ENCODE peak calls at places on chromosomes 4 and X, in eight cellular contexts. One of them, this sample, is unnamed.

GRCh38 chr4:127503111-127503510 is 129.6 kb upstream of the INTU start:
- DNase-seq in tibial artery: no peak
- DNase-seq in suprapubic skin: no peak
- DNase-seq in WERI-Rb-1: no peak
- DNase-seq in A549: no peak
- DNase-seq in endodermal cell: no peak
- DNase-seq in SK-N-SH: no peak
- DNase-seq in upper lobe of right lung: no peak
- DNase-seq in this sample: no peak

GRCh38 chr4:6777636-6778281 is 4.8 kb upstream of the KIAA0232 start:
- DNase-seq in SK-N-SH: no peak
- DNase-seq in WERI-Rb-1: no peak
- DNase-seq in suprapubic skin: no peak
- DNase-seq in upper lobe of right lung: no peak
- DNase-seq in tibial artery: no peak
- DNase-seq in A549: no peak
- DNase-seq in endodermal cell: no peak
- DNase-seq in this sample: no peak

GRCh38 chr4:17583944-17584343 is 6.9 kb downstream of the LAP3 start:
- DNase-seq in SK-N-SH: no peak
- DNase-seq in tibial artery: no peak
- DNase-seq in A549: no peak
- DNase-seq in upper lobe of right lung: no peak
- DNase-seq in WERI-Rb-1: no peak
- DNase-seq in endodermal cell: no peak
- DNase-seq in suprapubic skin: no peak
- DNase-seq in this sample: no peak

GRCh38 chrX:131577999-131578734 is 34.3 kb downstream of the OR13H1 start:
- DNase-seq in A549: peak; percentile 64
- DNase-seq in WERI-Rb-1: no peak
- DNase-seq in upper lobe of right lung: no peak
- DNase-seq in endodermal cell: no peak
- DNase-seq in tibial artery: no peak
- DNase-seq in suprapubic skin: no peak
- DNase-seq in SK-N-SH: peak; percentile 6
- DNase-seq in this sample: no peak

GRCh38 chrX:27966492-27966891 is 14.8 kb downstream of the DCAF8L1 start:
- DNase-seq in tibial artery: no peak
- DNase-seq in WERI-Rb-1: no peak
- DNase-seq in endodermal cell: no peak
- DNase-seq in upper lobe of right lung: no peak
- DNase-seq in suprapubic skin: no peak
- DNase-seq in SK-N-SH: no peak
- DNase-seq in A549: peak; percentile 20
- DNase-seq in this sample: no peak

GRCh38 chr4:67638157-67638556 is 62.8 kb downstream of the UBA6 start:
- DNase-seq in A549: no peak
- DNase-seq in endodermal cell: peak; percentile 29
- DNase-seq in upper lobe of right lung: no peak
- DNase-seq in suprapubic skin: no peak
- DNase-seq in tibial artery: no peak
- DNase-seq in SK-N-SH: no peak
- DNase-seq in WERI-Rb-1: no peak
- DNase-seq in this sample: no peak

GRCh38 chrX:54509401-54509800 is 13.4 kb upstream of the FGD1 start:
- DNase-seq in suprapubic skin: no peak
- DNase-seq in endodermal cell: no peak
- DNase-seq in tibial artery: no peak
- DNase-seq in A549: no peak
- DNase-seq in upper lobe of right lung: no peak
- DNase-seq in WERI-Rb-1: no peak
- DNase-seq in SK-N-SH: no peak
- DNase-seq in this sample: no peak

GRCh38 chr4:94636004-94636403 is 121.8 kb upstream of the BMPR1B start:
- DNase-seq in upper lobe of right lung: no peak
- DNase-seq in tibial artery: no peak
- DNase-seq in endodermal cell: no peak
- DNase-seq in suprapubic skin: no peak
- DNase-seq in A549: no peak
- DNase-seq in SK-N-SH: no peak
- DNase-seq in WERI-Rb-1: no peak
- DNase-seq in this sample: no peak

GRCh38 chr4:20255251-20255586 is 3.5 kb downstream of the SLIT2 start:
- DNase-seq in upper lobe of right lung: no peak
- DNase-seq in tibial artery: no peak
- DNase-seq in endodermal cell: no peak
- DNase-seq in A549: no peak
- DNase-seq in WERI-Rb-1: no peak
- DNase-seq in SK-N-SH: no peak
- DNase-seq in suprapubic skin: no peak
- DNase-seq in this sample: no peak

DNA sequence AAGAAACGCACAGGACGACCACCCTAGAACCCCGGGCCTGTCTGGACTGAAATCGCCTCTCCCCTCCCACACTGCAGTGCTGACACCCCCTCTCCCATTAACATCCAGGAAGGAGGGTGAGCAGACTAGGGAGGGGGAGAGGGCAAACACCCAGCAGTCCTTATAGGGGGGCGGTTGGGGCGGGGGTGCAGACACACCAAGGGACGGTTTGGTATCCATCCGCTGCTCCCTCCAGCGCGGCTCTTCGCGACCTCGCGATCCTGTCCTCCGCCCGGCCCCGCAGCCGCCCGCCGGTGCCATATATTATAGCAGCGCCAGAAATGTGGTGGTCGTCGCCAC is 411 bp upstream of the GPRASP1 start:
- DNase-seq in WERI-Rb-1: no peak
- DNase-seq in endodermal cell: no peak
- DNase-seq in A549: no peak
- DNase-seq in upper lobe of right lung: no peak
- DNase-seq in tibial artery: no peak
- DNase-seq in suprapubic skin: no peak
- DNase-seq in SK-N-SH: no peak
- DNase-seq in this sample: no peak
- H3K4me3 ChIP-seq in WERI-Rb-1: peak overlapping the region; percentile 46
- H3K4me3 ChIP-seq in endodermal cell: peak overlapping the region; percentile 73
- H3K4me3 ChIP-seq in A549: peak overlapping the region; percentile 40
- H3K4me3 ChIP-seq in upper lobe of right lung: peak overlapping the region; percentile 57
- H3K4me3 ChIP-seq in tibial artery: peak overlapping the region; percentile 69
- H3K4me3 ChIP-seq in suprapubic skin: peak overlapping the region; percentile 63
- H3K4me3 ChIP-seq in SK-N-SH: peak overlapping the region; percentile 61
- H3K4me3 ChIP-seq in this sample: no peak overlapping the region

GRCh38 chr4:89681671-89682070 is 155.3 kb downstream of the SNCA start:
- DNase-seq in A549: no peak
- DNase-seq in upper lobe of right lung: no peak
- DNase-seq in SK-N-SH: no peak
- DNase-seq in suprapubic skin: no peak
- DNase-seq in WERI-Rb-1: no peak
- DNase-seq in endodermal cell: no peak
- DNase-seq in tibial artery: no peak
- DNase-seq in this sample: no peak
- H3K27ac ChIP-seq in A549: no peak overlapping the region
- H3K27ac ChIP-seq in upper lobe of right lung: no peak overlapping the region
- H3K27ac ChIP-seq in SK-N-SH: no peak overlapping the region
- H3K27ac ChIP-seq in suprapubic skin: peak overlapping the region; percentile 20
- H3K27ac ChIP-seq in WERI-Rb-1: no peak overlapping the region
- H3K27ac ChIP-seq in endodermal cell: no peak overlapping the region
- H3K27ac ChIP-seq in tibial artery: no peak overlapping the region
- H3K27ac ChIP-seq in this sample: no peak overlapping the region

GRCh38 chr4:88599298-88599697 is 7.0 kb downstream of the HERC3 start:
- DNase-seq in A549: peak; percentile 16
- DNase-seq in suprapubic skin: no peak
- DNase-seq in upper lobe of right lung: no peak
- DNase-seq in endodermal cell: no peak
- DNase-seq in tibial artery: no peak
- DNase-seq in SK-N-SH: no peak
- DNase-seq in WERI-Rb-1: no peak
- DNase-seq in this sample: no peak
- H3K4me3 ChIP-seq in A549: no peak overlapping the region
- H3K4me3 ChIP-seq in suprapubic skin: no peak overlapping the region
- H3K4me3 ChIP-seq in upper lobe of right lung: no peak overlapping the region
- H3K4me3 ChIP-seq in endodermal cell: no peak overlapping the region
- H3K4me3 ChIP-seq in tibial artery: peak overlapping the region; percentile 5
- H3K4me3 ChIP-seq in SK-N-SH: peak overlapping the region; percentile 52
- H3K4me3 ChIP-seq in WERI-Rb-1: no peak overlapping the region
- H3K4me3 ChIP-seq in this sample: peak overlapping the region; percentile 72

GRCh38 chr4:154551872-154552686 is 1.9 kb upstream of the PLRG1 start:
- DNase-seq in endodermal cell: peak; percentile 89
- DNase-seq in A549: peak; percentile 79
- DNase-seq in WERI-Rb-1: peak; percentile 73
- DNase-seq in suprapubic skin: peak; percentile 86
- DNase-seq in upper lobe of right lung: peak; percentile 77
- DNase-seq in tibial artery: peak; percentile 81
- DNase-seq in SK-N-SH: peak; percentile 47
- DNase-seq in this sample: peak; percentile 81
- H3K27ac ChIP-seq in endodermal cell: no peak overlapping the region
- H3K27ac ChIP-seq in A549: no peak overlapping the region
- H3K27ac ChIP-seq in WERI-Rb-1: no peak overlapping the region
- H3K27ac ChIP-seq in suprapubic skin: no peak overlapping the region
- H3K27ac ChIP-seq in upper lobe of right lung: no peak overlapping the region
- H3K27ac ChIP-seq in tibial artery: peak overlapping the region; percentile 81
- H3K27ac ChIP-seq in SK-N-SH: no peak overlapping the region
- H3K27ac ChIP-seq in this sample: no peak overlapping the region

GRCh38 chr4:184028571-184028996 is 123.5 kb downstream of the STOX2 start:
- DNase-seq in tibial artery: no peak
- DNase-seq in suprapubic skin: no peak
- DNase-seq in upper lobe of right lung: peak; percentile 67
- DNase-seq in endodermal cell: no peak
- DNase-seq in WERI-Rb-1: no peak
- DNase-seq in A549: no peak
- DNase-seq in SK-N-SH: no peak
- DNase-seq in this sample: peak; percentile 42
- H3K4me3 ChIP-seq in tibial artery: no peak overlapping the region
- H3K4me3 ChIP-seq in suprapubic skin: peak overlapping the region; percentile 23
- H3K4me3 ChIP-seq in upper lobe of right lung: peak overlapping the region; percentile 50
- H3K4me3 ChIP-seq in endodermal cell: no peak overlapping the region
- H3K4me3 ChIP-seq in WERI-Rb-1: no peak overlapping the region
- H3K4me3 ChIP-seq in A549: no peak overlapping the region
- H3K4me3 ChIP-seq in SK-N-SH: no peak overlapping the region
- H3K4me3 ChIP-seq in this sample: peak overlapping the region; percentile 69

GRCh38 chr4:2484169-2484568 is 15.3 kb downstream of the RNF4 start:
- DNase-seq in A549: no peak
- DNase-seq in tibial artery: no peak
- DNase-seq in suprapubic skin: no peak
- DNase-seq in upper lobe of right lung: no peak
- DNase-seq in SK-N-SH: no peak
- DNase-seq in endodermal cell: no peak
- DNase-seq in WERI-Rb-1: no peak
- DNase-seq in this sample: no peak
- H3K27ac ChIP-seq in A549: no peak overlapping the region
- H3K27ac ChIP-seq in tibial artery: no peak overlapping the region
- H3K27ac ChIP-seq in suprapubic skin: no peak overlapping the region
- H3K27ac ChIP-seq in upper lobe of right lung: no peak overlapping the region
- H3K27ac ChIP-seq in SK-N-SH: no peak overlapping the region
- H3K27ac ChIP-seq in endodermal cell: no peak overlapping the region
- H3K27ac ChIP-seq in WERI-Rb-1: no peak overlapping the region
- H3K27ac ChIP-seq in this sample: peak overlapping the region; percentile 69

GRCh38 chrX:130108647-130109428 is 1.5 kb downstream of the ELF4 start:
- DNase-seq in suprapubic skin: no peak
- DNase-seq in WERI-Rb-1: no peak
- DNase-seq in upper lobe of right lung: peak; percentile 70
- DNase-seq in A549: peak; percentile 74
- DNase-seq in endodermal cell: peak; percentile 63
- DNase-seq in tibial artery: peak; percentile 51
- DNase-seq in SK-N-SH: peak; percentile 36
- DNase-seq in this sample: peak; percentile 64
- H3K4me3 ChIP-seq in suprapubic skin: peak overlapping the region; percentile 66
- H3K4me3 ChIP-seq in WERI-Rb-1: peak overlapping the region; percentile 51
- H3K4me3 ChIP-seq in upper lobe of right lung: peak overlapping the region; percentile 65
- H3K4me3 ChIP-seq in A549: peak overlapping the region; percentile 98
- H3K4me3 ChIP-seq in endodermal cell: no peak overlapping the region
- H3K4me3 ChIP-seq in tibial artery: peak overlapping the region; percentile 90
- H3K4me3 ChIP-seq in SK-N-SH: peak overlapping the region; percentile 62
- H3K4me3 ChIP-seq in this sample: peak overlapping the region; percentile 64

GRCh38 chr4:145498430-145498829 is 16.8 kb downstream of the SMAD1 start:
- DNase-seq in upper lobe of right lung: no peak
- DNase-seq in suprapubic skin: no peak
- DNase-seq in WERI-Rb-1: no peak
- DNase-seq in endodermal cell: no peak
- DNase-seq in tibial artery: no peak
- DNase-seq in A549: no peak
- DNase-seq in SK-N-SH: no peak
- DNase-seq in this sample: no peak
- H3K27ac ChIP-seq in upper lobe of right lung: no peak overlapping the region
- H3K27ac ChIP-seq in suprapubic skin: no peak overlapping the region
- H3K27ac ChIP-seq in WERI-Rb-1: no peak overlapping the region
- H3K27ac ChIP-seq in endodermal cell: no peak overlapping the region
- H3K27ac ChIP-seq in tibial artery: no peak overlapping the region
- H3K27ac ChIP-seq in A549: no peak overlapping the region
- H3K27ac ChIP-seq in SK-N-SH: no peak overlapping the region
- H3K27ac ChIP-seq in this sample: no peak overlapping the region

This sample was measured in CD4-positive, CD25-positive, alpha-beta regulatory T cell.